ENCODE peak calls at places on chromosomes 11 and 22, in six cellular contexts. H is pancreas; Z is WERI-Rb-1; R is fibroblast of pulmonary artery; L is endodermal cell; K is stimulated activated CD4-positive, alpha-beta T cell treated with anti-CD3 and anti-CD28 coated beads, TNF-alpha, amount 100 ng/mL, for 48 hours. D is an unnamed sample.
A peak's percentile ranks its signal among the peaks of the same experiment; 100 is the strongest.

GRCh38 chr22:41285441-41285819 is 557 bp downstream of the RANGAP1 start:
- DNase-seq in H (peak; percentile 78), Z (peak; percentile 51), R (peak; percentile 84), L (peak; percentile 77), K (peak; percentile 90), D (peak; percentile 45)

GRCh38 chr11:77473001-77473800 is 693 bp downstream of the PAK1 start:
- DNase-seq in H (peak; percentile 86), Z (peak; percentile 55), R (no peak), L (peak; percentile 89), K (peak; percentile 14), D (peak; percentile 62)

GRCh38 chr22:43152355-43153071 is 1.2 kb downstream of the TSPO start:
- DNase-seq in H (peak; percentile 94), Z (no peak), R (peak; percentile 45), L (peak; percentile 60), K (peak; percentile 45), D (peak; percentile 51)

GRCh38 chr11:12508151-12508740 is 130.9 kb downstream of the PARVA start:
- DNase-seq in H (no peak), Z (no peak), R (peak; percentile 85), L (no peak), K (no peak), D (no peak)

GRCh38 chr11:35357893-35358292 is 61.5 kb downstream of the SLC1A2 start:
- DNase-seq in H (no peak), Z (no peak), R (no peak), L (no peak), K (no peak), D (no peak)

GRCh38 chr22:49418341-49418894 is 409.3 kb downstream of the BRD1 start:
- DNase-seq in H (no peak), Z (no peak), R (no peak), L (peak; percentile 68), K (no peak), D (no peak)

GRCh38 chr11:68783216-68783821 is 32.0 kb upstream of the TESMIN start:
- DNase-seq in H (no peak), Z (no peak), R (no peak), L (no peak), K (no peak), D (no peak)

GRCh38 chr11:66133216-66133775 is 63.2 kb downstream of the PACS1 start:
- DNase-seq in H (no peak), Z (peak; percentile 46), R (no peak), L (no peak), K (no peak), D (no peak)

GRCh38 chr11:1706634-1707400 is 9.8 kb downstream of the KRTAP5-6 start:
- DNase-seq in H (no peak), Z (no peak), R (no peak), L (peak; percentile 72), K (no peak), D (no peak)

GRCh38 chr11:241634-242033 is 4.9 kb downstream of the PSMD13 start:
- DNase-seq in H (no peak), Z (no peak), R (no peak), L (no peak), K (no peak), D (no peak)

GRCh38 chr22:38080847-38081635 is 2.9 kb downstream of the SLC16A8 start:
- DNase-seq in H (peak; percentile 74), Z (no peak), R (peak; percentile 34), L (peak; percentile 82), K (no peak), D (no peak)

GRCh38 chr22:17064498-17065100 is 20.2 kb upstream of the IL17RA start:
- DNase-seq in H (no peak), Z (no peak), R (peak; percentile 29), L (no peak), K (no peak), D (no peak)

GRCh38 chr11:71502871-71503435 is 24.1 kb upstream of the KRTAP5-7 start:
- DNase-seq in H (no peak), Z (no peak), R (no peak), L (no peak), K (no peak), D (no peak)

GRCh38 chr11:102599642-102600261 is 25.4 kb downstream of the MMP20 start:
- DNase-seq in H (no peak), Z (no peak), R (peak; percentile 88), L (no peak), K (no peak), D (no peak)

GRCh38 chr11:67099841-67100324 is 19.2 kb upstream of the KDM2A start:
- DNase-seq in H (peak; percentile 9), Z (no peak), R (no peak), L (no peak), K (no peak), D (no peak)

GRCh38 chr11:15707971-15708370 is 593.2 kb downstream of the INSC start:
- DNase-seq in H (peak; percentile 88), Z (no peak), R (peak; percentile 54), L (peak; percentile 61), K (no peak), D (no peak)

GRCh38 chr11:73760066-73760679 is 701 bp downstream of the RAB6A start:
- DNase-seq in H (peak; percentile 87), Z (peak; percentile 43), R (peak; percentile 44), L (peak; percentile 74), K (no peak), D (peak; percentile 17)

GRCh38 chr11:68870470-68870869 is 28.8 kb upstream of the CPT1A start:
- DNase-seq in H (no peak), Z (no peak), R (no peak), L (no peak), K (no peak), D (no peak)

GRCh38 chr22:39731481-39731880 is 160.9 kb downstream of the CACNA1I start:
- DNase-seq in H (no peak), Z (no peak), R (no peak), L (no peak), K (no peak), D (no peak)